ENCODE peak calls at places on chromosomes 3 and 15, in eight cellular contexts. U is B cell, B is HTR-8/SVneo, F is testis, H is fibroblast of mammary gland, J is renal cortical epithelial cell, L is COR-L47, A is type B pancreatic cell. R is an unnamed sample.
A peak's percentile ranks its signal among the peaks of the same experiment; 100 is the strongest.

GRCh38 chr3:123576119-123576518 is 8.7 kb downstream of the HACD2 start:
- DNase-seq in U (no peak), B (no peak), F (no peak), H (peak; percentile 53), J (peak; percentile 43), L (no peak), A (no peak), R (no peak)

GRCh38 chr15:94412979-94413741 is 181.8 kb downstream of the MCTP2 start:
- DNase-seq in U (peak; percentile 19), B (no peak), F (no peak), H (peak; percentile 35), J (peak; percentile 37), L (peak; percentile 73), A (no peak), R (no peak)

GRCh38 chr15:74240002-74240568 is 4.0 kb downstream of the CCDC33 start:
- DNase-seq in U (no peak), B (peak; percentile 87), F (peak; percentile 86), H (peak; percentile 60), J (peak; percentile 98), L (peak; percentile 98), A (no peak), R (peak; percentile 91)

GRCh38 chr3:42652251-42652610 is 1.3 kb upstream of the ZBTB47 start:
- DNase-seq in U (no peak), B (no peak), F (no peak), H (no peak), J (no peak), L (no peak), A (no peak), R (no peak)

GRCh38 chr3:119380697-119381096 is 82.7 kb downstream of the TMEM39A start:
- DNase-seq in U (no peak), B (peak; percentile 10), F (peak; percentile 48), H (peak; percentile 14), J (no peak), L (peak; percentile 83), A (no peak), R (no peak)

GRCh38 chr15:45163508-45163856 is 24.3 kb downstream of the SHF start:
- DNase-seq in U (no peak), B (no peak), F (no peak), H (no peak), J (no peak), L (no peak), A (no peak), R (no peak)

GRCh38 chr15:67836955-67837354 is 2.9 kb downstream of the RNU6-1 start:
- DNase-seq in U (no peak), B (no peak), F (no peak), H (no peak), J (no peak), L (no peak), A (no peak), R (no peak)

GRCh38 chr3:33218446-33219174 is at the start of gene SUSD5:
- DNase-seq in U (no peak), B (peak; percentile 60), F (peak; percentile 41), H (peak; percentile 25), J (no peak), L (peak; percentile 3), A (peak; percentile 72), R (no peak)

GRCh38 chr15:82571722-82572222 is 31.5 kb upstream of the RPS17 start:
- DNase-seq in U (no peak), B (peak; percentile 39), F (peak; percentile 83), H (peak; percentile 82), J (peak; percentile 14), L (peak; percentile 32), A (no peak), R (peak; percentile 35)

GRCh38 chr3:132351222-132351806 is 34.1 kb downstream of the ACP3 start:
- DNase-seq in U (no peak), B (no peak), F (no peak), H (no peak), J (no peak), L (no peak), A (no peak), R (no peak)

GRCh38 chr3:126274735-126275734 is 82.2 kb downstream of the KLF15 start:
- DNase-seq in U (no peak), B (no peak), F (no peak), H (no peak), J (no peak), L (no peak), A (no peak), R (no peak)

GRCh38 chr3:94146455-94146854 is 83.6 kb downstream of the NSUN3 start:
- DNase-seq in U (no peak), B (no peak), F (no peak), H (no peak), J (peak; percentile 27), L (no peak), A (no peak), R (no peak)

GRCh38 chr15:82847703-82848102 is 38.3 kb downstream of the WHAMM start:
- DNase-seq in U (no peak), B (no peak), F (no peak), H (no peak), J (no peak), L (no peak), A (no peak), R (no peak)

GRCh38 chr3:140434261-140434905 is 243.5 kb upstream of the TRIM42 start:
- DNase-seq in U (no peak), B (no peak), F (no peak), H (no peak), J (no peak), L (no peak), A (no peak), R (no peak)

R was measured in mucosa of descending colon.